ENCODE peak calls at places on chromosome X, in ten cellular contexts. N, P, Y, T, S, Z, O, G, D and R are unnamed samples.

GRCh38 chrX:71292669-71293379 is 8.7 kb upstream of the ITGB1BP2 start:
- DNase-seq in N (peak; percentile 66), P (no peak), Y (no peak), T (no peak), S (no peak), Z (no peak), O (no peak), G (no peak), D (no peak), R (no peak)

GRCh38 chrX:13142891-13143290 is 98.5 kb upstream of the FAM9C start:
- DNase-seq in N (no peak), P (no peak), Y (no peak), T (no peak), S (peak; percentile 28), Z (no peak), O (no peak), G (no peak), D (no peak), R (no peak)

GRCh38 chrX:106341823-106342222 is 173.7 kb downstream of the PWWP3B start:
- DNase-seq in N (peak; percentile 1), P (no peak), Y (no peak), T (no peak), S (no peak), Z (no peak), O (no peak), G (no peak), D (no peak), R (no peak)

GRCh38 chrX:7228226-7228625 is 80.3 kb upstream of the PUDP start:
- DNase-seq in N (no peak), P (no peak), Y (no peak), T (no peak), S (no peak), Z (no peak), O (no peak), G (no peak), D (no peak), R (no peak)

GRCh38 chrX:130110379-130111219 is at the start of gene ELF4:
- DNase-seq in N (peak; percentile 71), P (peak; percentile 21), Y (peak; percentile 78), T (no peak), S (no peak), Z (peak; percentile 41), O (peak; percentile 58), G (peak; percentile 65), D (peak; percentile 48), R (no peak)

GRCh38 chrX:29890004-29890403 is 325.4 kb upstream of the MAGEB2 start:
- DNase-seq in N (peak; percentile 22), P (no peak), Y (no peak), T (no peak), S (no peak), Z (no peak), O (no peak), G (no peak), D (no peak), R (no peak)

GRCh38 chrX:21870494-21870893 is 14.7 kb downstream of the YY2 start:
- DNase-seq in N (no peak), P (no peak), Y (no peak), T (no peak), S (no peak), Z (no peak), O (no peak), G (no peak), D (no peak), R (no peak)

GRCh38 chrX:69290327-69290726 is 125.1 kb upstream of the PJA1 start:
- DNase-seq in N (no peak), P (no peak), Y (no peak), T (no peak), S (no peak), Z (no peak), O (no peak), G (no peak), D (no peak), R (no peak)

GRCh38 chrX:123263246-123263757 is 79.2 kb downstream of the GRIA3 start:
- DNase-seq in N (no peak), P (no peak), Y (no peak), T (no peak), S (no peak), Z (no peak), O (no peak), G (no peak), D (no peak), R (no peak)

GRCh38 chrX:19072372-19072771 is 49.9 kb downstream of the ADGRG2 start:
- DNase-seq in N (no peak), P (no peak), Y (no peak), T (no peak), S (no peak), Z (no peak), O (no peak), G (no peak), D (no peak), R (no peak)

GRCh38 chrX:9856596-9856995 is 70.4 kb downstream of the SHROOM2 start:
- DNase-seq in N (no peak), P (no peak), Y (no peak), T (no peak), S (no peak), Z (no peak), O (no peak), G (no peak), D (no peak), R (no peak)

GRCh38 chrX:111007238-111007637 is 88.8 kb upstream of the PAK3 start:
- DNase-seq in N (no peak), P (no peak), Y (no peak), T (no peak), S (no peak), Z (no peak), O (no peak), G (no peak), D (no peak), R (no peak)

GRCh38 chrX:20144491-20144890 is 2.9 kb upstream of the EIF1AX start:
- DNase-seq in N (peak; percentile 88), P (no peak), Y (peak; percentile 73), T (no peak), S (no peak), Z (no peak), O (no peak), G (no peak), D (no peak), R (peak; percentile 66)

GRCh38 chrX:115413246-115413878 is 123.8 kb downstream of the LUZP4 start:
- DNase-seq in N (peak; percentile 77), P (no peak), Y (no peak), T (no peak), S (no peak), Z (no peak), O (no peak), G (no peak), D (no peak), R (no peak)